ENCODE peak calls at places on chromosomes 7 and 10, in seven cellular contexts. One of them, this sample, is unnamed.

GRCh38 chr10:133259603-133259992 is 17.1 kb downstream of the ADAM8 start:
- DNase-seq in H9: no peak
- DNase-seq in astrocyte of the cerebellum: no peak
- DNase-seq in cardiac muscle cell: no peak
- DNase-seq in fibroblast of the aortic adventitia: no peak
- DNase-seq in CD4-positive, alpha-beta T cell: no peak
- DNase-seq in NB4: no peak
- DNase-seq in this sample: no peak

GRCh38 chr7:131574741-131575140 is 18.3 kb upstream of the PODXL start:
- DNase-seq in H9: no peak
- DNase-seq in astrocyte of the cerebellum: no peak
- DNase-seq in cardiac muscle cell: no peak
- DNase-seq in fibroblast of the aortic adventitia: peak
- DNase-seq in CD4-positive, alpha-beta T cell: no peak
- DNase-seq in NB4: no peak
- DNase-seq in this sample: no peak

GRCh38 chr7:68176974-68177373 is 1180.3 kb downstream of the TYW1 start:
- DNase-seq in H9: peak
- DNase-seq in astrocyte of the cerebellum: peak
- DNase-seq in cardiac muscle cell: peak
- DNase-seq in fibroblast of the aortic adventitia: peak
- DNase-seq in CD4-positive, alpha-beta T cell: no peak
- DNase-seq in NB4: peak
- DNase-seq in this sample: no peak

GRCh38 chr10:24849537-24850299 is 102.7 kb downstream of the PRTFDC1 start:
- DNase-seq in H9: no peak
- DNase-seq in astrocyte of the cerebellum: peak
- DNase-seq in cardiac muscle cell: no peak
- DNase-seq in fibroblast of the aortic adventitia: no peak
- DNase-seq in CD4-positive, alpha-beta T cell: no peak
- DNase-seq in NB4: no peak
- DNase-seq in this sample: no peak

GRCh38 chr10:102743078-102743587 is 615 bp upstream of the WBP1L start:
- DNase-seq in H9: no peak
- DNase-seq in astrocyte of the cerebellum: no peak
- DNase-seq in cardiac muscle cell: no peak
- DNase-seq in fibroblast of the aortic adventitia: no peak
- DNase-seq in CD4-positive, alpha-beta T cell: no peak
- DNase-seq in NB4: no peak
- DNase-seq in this sample: no peak

GRCh38 chr7:151837285-151838042 is 39.5 kb downstream of the PRKAG2 start:
- DNase-seq in H9: peak
- DNase-seq in astrocyte of the cerebellum: no peak
- DNase-seq in cardiac muscle cell: no peak
- DNase-seq in fibroblast of the aortic adventitia: no peak
- DNase-seq in CD4-positive, alpha-beta T cell: no peak
- DNase-seq in NB4: no peak
- DNase-seq in this sample: no peak

GRCh38 chr10:123135415-123136141 is at the start of gene HMX3:
- DNase-seq in H9: peak
- DNase-seq in astrocyte of the cerebellum: no peak
- DNase-seq in cardiac muscle cell: peak
- DNase-seq in fibroblast of the aortic adventitia: no peak
- DNase-seq in CD4-positive, alpha-beta T cell: no peak
- DNase-seq in NB4: peak
- DNase-seq in this sample: no peak

GRCh38 chr7:28961972-28962371 is 3.8 kb upstream of the TRIL start:
- DNase-seq in H9: peak
- DNase-seq in astrocyte of the cerebellum: no peak
- DNase-seq in cardiac muscle cell: no peak
- DNase-seq in fibroblast of the aortic adventitia: no peak
- DNase-seq in CD4-positive, alpha-beta T cell: no peak
- DNase-seq in NB4: no peak
- DNase-seq in this sample: no peak

GRCh38 chr7:102875700-102876192 is 37.1 kb upstream of the LRRC17 start:
- DNase-seq in H9: no peak
- DNase-seq in astrocyte of the cerebellum: peak
- DNase-seq in cardiac muscle cell: peak
- DNase-seq in fibroblast of the aortic adventitia: peak
- DNase-seq in CD4-positive, alpha-beta T cell: no peak
- DNase-seq in NB4: peak
- DNase-seq in this sample: no peak

GRCh38 chr7:151470656-151471180 is 30.8 kb upstream of the CRYGN start:
- DNase-seq in H9: no peak
- DNase-seq in astrocyte of the cerebellum: peak
- DNase-seq in cardiac muscle cell: no peak
- DNase-seq in fibroblast of the aortic adventitia: no peak
- DNase-seq in CD4-positive, alpha-beta T cell: no peak
- DNase-seq in NB4: no peak
- DNase-seq in this sample: no peak

GRCh38 chr10:49625411-49625810 is 11.6 kb downstream of the CHAT start:
- DNase-seq in H9: peak
- DNase-seq in astrocyte of the cerebellum: no peak
- DNase-seq in cardiac muscle cell: no peak
- DNase-seq in fibroblast of the aortic adventitia: no peak
- DNase-seq in CD4-positive, alpha-beta T cell: no peak
- DNase-seq in NB4: no peak
- DNase-seq in this sample: no peak

GRCh38 chr7:2038876-2039728 is 193.6 kb downstream of the MAD1L1 start:
- DNase-seq in H9: no peak
- DNase-seq in astrocyte of the cerebellum: no peak
- DNase-seq in cardiac muscle cell: peak
- DNase-seq in fibroblast of the aortic adventitia: peak
- DNase-seq in CD4-positive, alpha-beta T cell: no peak
- DNase-seq in NB4: no peak
- DNase-seq in this sample: no peak

GRCh38 chr7:90495241-90495640 is 25.8 kb downstream of the PTTG1IP2 start:
- DNase-seq in H9: no peak
- DNase-seq in astrocyte of the cerebellum: no peak
- DNase-seq in cardiac muscle cell: no peak
- DNase-seq in fibroblast of the aortic adventitia: no peak
- DNase-seq in CD4-positive, alpha-beta T cell: no peak
- DNase-seq in NB4: no peak
- DNase-seq in this sample: no peak

GRCh38 chr7:121262221-121262620 is 66.6 kb upstream of the WNT16 start:
- DNase-seq in H9: no peak
- DNase-seq in astrocyte of the cerebellum: no peak
- DNase-seq in cardiac muscle cell: no peak
- DNase-seq in fibroblast of the aortic adventitia: peak
- DNase-seq in CD4-positive, alpha-beta T cell: no peak
- DNase-seq in NB4: no peak
- DNase-seq in this sample: no peak

GRCh38 chr10:133161486-133162051 is 1.6 kb downstream of the KNDC1 start:
- DNase-seq in H9: no peak
- DNase-seq in astrocyte of the cerebellum: no peak
- DNase-seq in cardiac muscle cell: no peak
- DNase-seq in fibroblast of the aortic adventitia: no peak
- DNase-seq in CD4-positive, alpha-beta T cell: no peak
- DNase-seq in NB4: peak
- DNase-seq in this sample: no peak

GRCh38 chr10:112262556-112262955 is 20.6 kb upstream of the TECTB start:
- DNase-seq in H9: no peak
- DNase-seq in astrocyte of the cerebellum: no peak
- DNase-seq in cardiac muscle cell: peak
- DNase-seq in fibroblast of the aortic adventitia: peak
- DNase-seq in CD4-positive, alpha-beta T cell: no peak
- DNase-seq in NB4: no peak
- DNase-seq in this sample: no peak

GRCh38 chr10:3095373-3096139 is 28.2 kb downstream of the PFKP start:
- DNase-seq in H9: no peak
- DNase-seq in astrocyte of the cerebellum: peak
- DNase-seq in cardiac muscle cell: peak
- DNase-seq in fibroblast of the aortic adventitia: peak
- DNase-seq in CD4-positive, alpha-beta T cell: peak
- DNase-seq in NB4: peak
- DNase-seq in this sample: no peak

GRCh38 chr7:94240902-94241301 is 153.8 kb upstream of the COL1A2 start:
- DNase-seq in H9: no peak
- DNase-seq in astrocyte of the cerebellum: no peak
- DNase-seq in cardiac muscle cell: peak
- DNase-seq in fibroblast of the aortic adventitia: peak
- DNase-seq in CD4-positive, alpha-beta T cell: no peak
- DNase-seq in NB4: no peak
- DNase-seq in this sample: no peak

GRCh38 chr10:3793553-3793952 is 8.5 kb upstream of the KLF6 start:
- DNase-seq in H9: no peak
- DNase-seq in astrocyte of the cerebellum: no peak
- DNase-seq in cardiac muscle cell: no peak
- DNase-seq in fibroblast of the aortic adventitia: no peak
- DNase-seq in CD4-positive, alpha-beta T cell: no peak
- DNase-seq in NB4: no peak
- DNase-seq in this sample: no peak

GRCh38 chr7:150359918-150360681 is 8.5 kb upstream of the REPIN1 start:
- DNase-seq in H9: no peak
- DNase-seq in astrocyte of the cerebellum: no peak
- DNase-seq in cardiac muscle cell: no peak
- DNase-seq in fibroblast of the aortic adventitia: no peak
- DNase-seq in CD4-positive, alpha-beta T cell: no peak
- DNase-seq in NB4: peak
- DNase-seq in this sample: no peak

GRCh38 chr7:67777119-67777518 is 780.5 kb downstream of the TYW1 start:
- DNase-seq in H9: no peak
- DNase-seq in astrocyte of the cerebellum: no peak
- DNase-seq in cardiac muscle cell: no peak
- DNase-seq in fibroblast of the aortic adventitia: no peak
- DNase-seq in CD4-positive, alpha-beta T cell: no peak
- DNase-seq in NB4: no peak
- DNase-seq in this sample: no peak

GRCh38 chr10:34814228-34815173 is 595 bp downstream of the PARD3 start:
- DNase-seq in H9: peak
- DNase-seq in astrocyte of the cerebellum: no peak
- DNase-seq in cardiac muscle cell: peak
- DNase-seq in fibroblast of the aortic adventitia: peak
- DNase-seq in CD4-positive, alpha-beta T cell: no peak
- DNase-seq in NB4: peak
- DNase-seq in this sample: peak

GRCh38 chr7:45683556-45684148 is 109.5 kb downstream of the ADCY1 start:
- DNase-seq in H9: peak
- DNase-seq in astrocyte of the cerebellum: no peak
- DNase-seq in cardiac muscle cell: no peak
- DNase-seq in fibroblast of the aortic adventitia: no peak
- DNase-seq in CD4-positive, alpha-beta T cell: no peak
- DNase-seq in NB4: no peak
- DNase-seq in this sample: no peak

GRCh38 chr7:30564243-30564892 is 30.3 kb upstream of the GARS1 start:
- DNase-seq in H9: peak
- DNase-seq in astrocyte of the cerebellum: peak
- DNase-seq in cardiac muscle cell: peak
- DNase-seq in fibroblast of the aortic adventitia: peak
- DNase-seq in CD4-positive, alpha-beta T cell: peak
- DNase-seq in NB4: peak
- DNase-seq in this sample: peak

DNA sequence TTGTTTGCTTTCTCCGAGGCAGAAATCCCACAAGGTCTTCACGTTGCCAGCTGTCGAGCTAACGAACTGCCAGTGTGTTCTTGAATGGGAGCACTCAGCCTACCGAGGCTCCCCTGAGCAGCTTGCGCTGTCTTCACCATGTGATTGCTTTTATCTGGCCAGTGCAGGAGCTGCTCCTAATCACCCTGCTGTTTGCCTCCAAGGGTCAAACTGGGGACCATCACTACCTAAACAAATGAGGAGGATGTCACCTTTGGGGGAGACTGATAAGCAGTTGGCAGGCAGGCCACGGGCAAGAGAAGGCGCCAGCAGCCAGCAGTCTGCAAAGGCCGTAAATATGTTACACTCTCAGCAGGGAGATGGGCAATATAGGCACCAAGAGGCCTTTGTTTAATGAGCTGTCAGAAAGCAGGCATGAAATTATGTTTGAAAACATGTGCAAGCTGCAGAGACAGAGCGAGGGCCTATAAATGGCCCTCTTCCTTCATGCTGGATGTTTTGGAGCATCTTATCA is 267.1 kb upstream of the NPVF start:
- DNase-seq in H9: no peak
- DNase-seq in astrocyte of the cerebellum: no peak
- DNase-seq in cardiac muscle cell: no peak
- DNase-seq in fibroblast of the aortic adventitia: no peak
- DNase-seq in CD4-positive, alpha-beta T cell: no peak
- DNase-seq in NB4: no peak
- DNase-seq in this sample: no peak
- TF ChIP-seq CTCF in H9: no peak
- TF ChIP-seq CTCF in astrocyte of the cerebellum: no peak
- TF ChIP-seq CTCF in cardiac muscle cell: no peak
- TF ChIP-seq CTCF in fibroblast of the aortic adventitia: no peak
- TF ChIP-seq CTCF in CD4-positive, alpha-beta T cell: no peak
- TF ChIP-seq CTCF in NB4: no peak
- TF ChIP-seq CTCF in this sample: no peak

GRCh38 chr7:156504687-156505545 is 135.7 kb upstream of the RNF32 start:
- DNase-seq in H9: no peak
- DNase-seq in astrocyte of the cerebellum: peak
- DNase-seq in cardiac muscle cell: no peak
- DNase-seq in fibroblast of the aortic adventitia: no peak
- DNase-seq in CD4-positive, alpha-beta T cell: no peak
- DNase-seq in NB4: no peak
- DNase-seq in this sample: no peak
- TF ChIP-seq CTCF in H9: no peak
- TF ChIP-seq CTCF in astrocyte of the cerebellum: no peak
- TF ChIP-seq CTCF in cardiac muscle cell: no peak
- TF ChIP-seq CTCF in fibroblast of the aortic adventitia: no peak
- TF ChIP-seq CTCF in CD4-positive, alpha-beta T cell: no peak
- TF ChIP-seq CTCF in NB4: no peak
- TF ChIP-seq CTCF in this sample: no peak

GRCh38 chr10:9681655-9682054 is 1336.0 kb upstream of the CELF2 start:
- DNase-seq in H9: no peak
- DNase-seq in astrocyte of the cerebellum: no peak
- DNase-seq in cardiac muscle cell: no peak
- DNase-seq in fibroblast of the aortic adventitia: no peak
- DNase-seq in CD4-positive, alpha-beta T cell: no peak
- DNase-seq in NB4: peak
- DNase-seq in this sample: no peak
- TF ChIP-seq CTCF in H9: peak
- TF ChIP-seq CTCF in astrocyte of the cerebellum: no peak
- TF ChIP-seq CTCF in cardiac muscle cell: no peak
- TF ChIP-seq CTCF in fibroblast of the aortic adventitia: no peak
- TF ChIP-seq CTCF in CD4-positive, alpha-beta T cell: no peak
- TF ChIP-seq CTCF in NB4: peak
- TF ChIP-seq CTCF in this sample: no peak

GRCh38 chr7:53697913-53698312 is 662.5 kb downstream of the POM121L12 start:
- DNase-seq in H9: no peak
- DNase-seq in astrocyte of the cerebellum: no peak
- DNase-seq in cardiac muscle cell: no peak
- DNase-seq in fibroblast of the aortic adventitia: no peak
- DNase-seq in CD4-positive, alpha-beta T cell: no peak
- DNase-seq in NB4: no peak
- DNase-seq in this sample: no peak
- TF ChIP-seq CTCF in H9: no peak
- TF ChIP-seq CTCF in astrocyte of the cerebellum: no peak
- TF ChIP-seq CTCF in cardiac muscle cell: no peak
- TF ChIP-seq CTCF in fibroblast of the aortic adventitia: no peak
- TF ChIP-seq CTCF in CD4-positive, alpha-beta T cell: no peak
- TF ChIP-seq CTCF in NB4: no peak
- TF ChIP-seq CTCF in this sample: no peak